ENCODE peak calls at places on chromosomes 2 and 18, in four cellular contexts. U is GM20000, E is mucosa of descending colon, V is NB4. N is an unnamed sample.
A peak's percentile ranks its signal among the peaks of the same experiment; 100 is the strongest.

GRCh38 chr2:72747344-72747743 is 78.5 kb downstream of the EXOC6B start:
- DNase-seq in U (no peak), E (no peak), V (no peak), N (no peak)

GRCh38 chr2:157229572-157229971 is 27.9 kb upstream of the GALNT5 start:
- DNase-seq in U (no peak), E (no peak), V (no peak), N (no peak)

GRCh38 chr2:19292007-19292406 is 66.4 kb downstream of the OSR1 start:
- DNase-seq in U (no peak), E (no peak), V (no peak), N (no peak)

GRCh38 chr2:139214806-139215205 is 434.6 kb upstream of the NXPH2 start:
- DNase-seq in U (no peak), E (no peak), V (no peak), N (no peak)

GRCh38 chr2:18598848-18599484 is 9.6 kb upstream of the NT5C1B start:
- DNase-seq in U (no peak), E (no peak), V (no peak), N (no peak)

GRCh38 chr2:154291511-154291910 is 407.0 kb upstream of the KCNJ3 start:
- DNase-seq in U (no peak), E (no peak), V (no peak), N (no peak)

GRCh38 chr2:233413529-233414272 is 59.4 kb downstream of the DGKD start:
- DNase-seq in U (no peak), E (no peak), V (peak; percentile 32), N (no peak)

GRCh38 chr2:636151-636621 is 41.0 kb downstream of the TMEM18 start:
- DNase-seq in U (no peak), E (no peak), V (no peak), N (no peak)

GRCh38 chr18:7958081-7958896 is 391.2 kb downstream of the PTPRM start:
- DNase-seq in U (no peak), E (no peak), V (no peak), N (no peak)

GRCh38 chr18:12821408-12821807 is 62.6 kb downstream of the PTPN2 start:
- DNase-seq in U (no peak), E (no peak), V (no peak), N (no peak)

GRCh38 chr2:223674998-223675609 is 72.9 kb upstream of the SCG2 start:
- DNase-seq in U (no peak), E (peak; percentile 29), V (peak; percentile 30), N (no peak)
- TF ChIP-seq CTCF in U (no peak), E (no peak), V (peak; percentile 44), N (peak; percentile 48)

DNA sequence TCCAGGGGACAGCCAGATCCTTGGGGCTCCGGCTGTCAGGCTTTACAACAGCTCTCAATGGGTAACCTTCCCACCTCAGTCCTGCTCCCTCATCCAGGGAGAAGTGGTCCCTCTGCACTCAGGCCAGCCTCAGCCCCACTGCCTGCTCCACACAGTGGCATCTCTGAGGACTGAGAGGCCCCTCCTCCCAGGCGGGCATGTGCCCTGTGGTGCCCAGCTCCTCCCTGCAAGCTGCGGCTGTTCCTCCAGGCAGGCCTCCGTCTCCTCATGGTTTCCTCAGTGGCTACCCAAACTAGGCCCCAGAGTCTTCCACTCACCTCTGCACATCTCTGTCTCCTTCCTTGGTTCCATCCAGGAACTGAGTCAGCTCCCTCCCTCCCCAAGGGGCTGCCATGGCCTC is 81.7 kb upstream of the TMEM200C start:
- DNase-seq in U (no peak), E (no peak), V (no peak), N (no peak)
- TF ChIP-seq CTCF in U (no peak), E (no peak), V (no peak), N (no peak)

DNA sequence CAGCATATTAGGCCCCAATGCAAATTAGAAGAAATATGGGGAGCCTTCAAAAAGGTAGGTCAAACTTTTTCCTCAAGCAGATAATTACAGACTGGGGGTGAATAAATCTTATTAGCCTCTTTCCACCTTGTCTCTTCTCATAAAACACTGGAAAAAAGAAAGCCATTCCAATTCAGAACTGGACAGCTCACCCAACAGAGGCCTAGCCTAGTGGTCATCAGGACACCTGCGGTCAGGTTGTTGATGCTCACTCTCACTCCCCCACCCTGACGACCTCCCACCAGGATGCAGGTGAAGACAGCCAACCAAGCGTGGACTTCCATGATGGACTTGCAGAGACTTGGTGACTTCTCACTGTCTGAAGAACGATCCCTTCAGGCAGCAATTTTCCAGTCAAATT is 207.1 kb downstream of the ALK start:
- DNase-seq in U (no peak), E (no peak), V (no peak), N (no peak)
- TF ChIP-seq CTCF in U (no peak), E (no peak), V (no peak), N (no peak)

DNA sequence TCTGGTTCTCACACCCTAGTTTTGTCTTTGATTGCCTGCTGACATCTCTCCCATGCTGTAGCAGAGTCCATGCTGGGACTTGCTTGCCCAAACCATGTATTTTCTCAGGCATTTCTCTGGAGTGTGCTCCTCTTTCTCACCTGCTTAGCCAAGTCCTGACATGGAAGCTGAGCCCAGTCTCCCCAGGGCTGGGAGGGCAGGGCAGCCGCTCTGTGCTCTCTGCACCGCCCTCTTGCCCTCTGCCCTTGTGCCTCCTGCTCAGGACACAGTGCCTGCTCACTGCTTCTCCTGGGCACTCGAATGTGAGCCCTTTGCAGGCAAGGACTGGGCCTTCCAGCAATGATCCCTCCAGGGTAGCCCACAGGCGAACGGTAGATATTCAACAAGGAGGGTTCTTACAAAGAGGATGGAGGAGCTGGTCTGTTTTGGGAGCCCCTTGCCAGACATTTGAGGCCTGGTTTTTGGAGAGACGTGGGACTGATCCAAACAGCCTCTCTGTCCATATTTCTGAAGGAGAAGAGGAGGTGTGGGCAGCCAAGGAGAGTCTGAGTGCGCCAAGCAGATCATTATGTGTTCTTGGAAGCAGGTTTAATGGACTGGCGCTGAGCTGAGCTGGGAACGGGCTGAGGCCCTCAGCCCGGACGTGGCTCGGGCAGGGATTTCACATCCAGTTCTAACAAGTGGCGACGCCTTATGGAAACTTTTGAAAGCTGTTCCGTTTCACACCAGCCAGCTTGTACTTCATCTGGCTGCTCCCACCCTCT is 4.0 kb downstream of the SLC14A2 start:
- DNase-seq in U (no peak), E (no peak), V (no peak), N (no peak)
- TF ChIP-seq CTCF in U (no peak), E (no peak), V (no peak), N (no peak)

GRCh38 chr2:228731517-228731916 is 539.6 kb downstream of the PID1 start:
- DNase-seq in U (no peak), E (no peak), V (no peak), N (no peak)

GRCh38 chr2:228735697-228736096 is 535.4 kb downstream of the PID1 start:
- DNase-seq in U (no peak), E (no peak), V (no peak), N (no peak)
- TF ChIP-seq CTCF in U (no peak), E (no peak), V (no peak), N (no peak)

GRCh38 chr2:26185954-26186353 is 13.1 kb downstream of the GAREM2 start:
- DNase-seq in U (no peak), E (no peak), V (no peak), N (no peak)

GRCh38 chr2:26184086-26184485 is 11.2 kb downstream of the GAREM2 start:
- DNase-seq in U (no peak), E (no peak), V (no peak), N (no peak)

GRCh38 chr2:26186371-26186770 is 13.5 kb downstream of the GAREM2 start:
- DNase-seq in U (no peak), E (no peak), V (peak; percentile 60), N (no peak)

GRCh38 chr2:26185304-26185928 is 12.5 kb downstream of the GAREM2 start:
- DNase-seq in U (no peak), E (no peak), V (peak; percentile 37), N (no peak)

GRCh38 chr2:26184555-26185303 is 11.8 kb downstream of the GAREM2 start:
- DNase-seq in U (peak; percentile 96), E (peak; percentile 90), V (peak; percentile 88), N (no peak)
- TF ChIP-seq CTCF in U (peak; percentile 66), E (peak; percentile 58), V (peak; percentile 53), N (no peak)

DNA sequence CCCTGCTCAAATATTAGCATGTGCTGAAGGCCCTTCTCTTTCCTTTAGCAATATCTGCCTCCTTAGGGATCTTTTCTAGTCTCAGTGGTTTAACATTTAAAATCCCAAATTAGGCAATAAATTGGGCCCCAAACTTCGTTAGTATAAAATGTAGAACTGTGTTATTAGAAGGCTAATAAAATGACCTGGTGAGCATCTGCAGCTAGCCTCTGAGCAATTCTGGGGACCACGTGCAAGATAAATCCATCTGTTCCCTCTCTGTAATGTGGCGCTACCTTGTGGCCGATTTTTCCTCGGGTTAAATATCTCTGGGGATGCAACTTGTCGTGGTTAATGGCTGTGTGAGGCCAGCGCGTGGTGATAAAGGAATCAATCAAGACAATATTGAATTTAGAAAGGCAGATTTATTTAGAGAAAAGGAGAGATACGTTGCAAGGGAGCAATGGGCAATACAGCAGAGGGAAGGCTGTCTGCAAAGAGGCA is 18.7 kb upstream of the IL36G start:
- DNase-seq in U (no peak), E (no peak), V (peak; percentile 35), N (no peak)
- TF ChIP-seq CTCF in U (no peak), E (no peak), V (no peak), N (peak; percentile 5)

DNA sequence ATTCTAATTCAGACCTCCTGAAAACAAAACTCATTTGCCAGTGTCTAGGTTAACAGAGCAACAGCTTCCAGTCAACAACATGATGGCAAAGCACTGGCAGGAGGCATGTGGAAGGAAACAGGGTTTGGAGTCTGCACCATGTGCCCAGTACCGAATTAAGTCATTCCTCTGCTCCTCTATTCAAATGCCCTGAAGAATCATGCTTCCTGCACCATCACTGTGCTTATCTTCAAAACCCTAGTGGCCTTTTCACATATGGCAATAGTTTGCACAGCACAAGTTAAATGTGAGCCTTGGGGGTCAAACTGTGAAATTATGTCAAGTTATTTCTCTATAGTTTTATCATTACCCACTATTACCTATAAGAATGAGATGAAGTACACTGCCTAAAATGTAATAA is 75.4 kb upstream of the GRB14 start:
- DNase-seq in U (no peak), E (no peak), V (no peak), N (no peak)
- TF ChIP-seq CTCF in U (no peak), E (no peak), V (no peak), N (no peak)

GRCh38 chr2:112220186-112220585 is 34.7 kb downstream of the ZC3H8 start:
- DNase-seq in U (no peak), E (no peak), V (no peak), N (no peak)

GRCh38 chr2:112220831-112221230 is 34.0 kb downstream of the ZC3H8 start:
- DNase-seq in U (no peak), E (no peak), V (no peak), N (no peak)

GRCh38 chr2:112217854-112218253 is 37.0 kb downstream of the ZC3H8 start:
- DNase-seq in U (no peak), E (no peak), V (no peak), N (no peak)

GRCh38 chr2:112216158-112216557 is 38.7 kb downstream of the ZC3H8 start:
- DNase-seq in U (no peak), E (no peak), V (peak; percentile 16), N (no peak)
- TF ChIP-seq CTCF in U (no peak), E (no peak), V (no peak), N (no peak)

N was measured in D721Med.